ENCODE peak calls at places on chromosomes 7 and 10, in seven cellular contexts. U, R, S, B, Y, K and P are unnamed samples.

GRCh38 chr7:98242934-98243333 is 9.1 kb downstream of the TECPR1 start:
- DNase-seq in U (no peak), B (no peak), S (no peak), R (no peak), Y (no peak), K (no peak), P (no peak)

GRCh38 chr10:33981301-33981700 is 646.8 kb upstream of the NRP1 start:
- DNase-seq in Y (no peak), K (no peak), S (no peak), B (no peak), R (no peak), U (no peak), P (no peak)

GRCh38 chr10:101091546-101092290 is 29.9 kb downstream of the KAZALD1 start:
- DNase-seq in S (no peak), K (no peak), R (no peak), Y (no peak), B (no peak), U (no peak), P (no peak)

GRCh38 chr7:116249969-116250553 is 39.7 kb downstream of the TES start:
- DNase-seq in S (no peak), U (no peak), K (no peak), B (no peak), Y (no peak), R (no peak), P (no peak)

GRCh38 chr7:99036531-99037175 is 107.3 kb downstream of the SMURF1 start:
- DNase-seq in S (peak; percentile 17), R (no peak), K (no peak), Y (no peak), U (no peak), B (no peak), P (peak; percentile 61)

GRCh38 chr7:37442268-37442667 is 6.4 kb downstream of the ELMO1 start:
- DNase-seq in Y (no peak), S (no peak), U (no peak), B (no peak), K (no peak), R (no peak), P (no peak)

GRCh38 chr10:22648547-22648961 is 65.8 kb downstream of the PIP4K2A start:
- DNase-seq in U (no peak), B (no peak), K (no peak), R (no peak), Y (no peak), S (no peak), P (no peak)

GRCh38 chr10:44386546-44387052 is 1.7 kb upstream of the CXCL12 start:
- DNase-seq in B (peak; percentile 77), U (no peak), S (peak; percentile 77), Y (peak; percentile 71), R (no peak), K (no peak), P (peak; percentile 71)

GRCh38 chr7:150947761-150948680 is 30.1 kb downstream of the KCNH2 start:
- DNase-seq in U (no peak), Y (peak; percentile 43), R (no peak), K (peak; percentile 24), S (no peak), B (no peak), P (peak; percentile 55)

GRCh38 chr7:34747176-34747781 is 89.3 kb downstream of the NPSR1 start:
- DNase-seq in R (no peak), B (no peak), U (no peak), S (no peak), K (no peak), Y (no peak), P (no peak)

GRCh38 chr7:66847879-66848810 is 72.9 kb upstream of the TMEM248 start:
- DNase-seq in U (no peak), B (no peak), S (no peak), Y (no peak), R (no peak), K (no peak), P (no peak)

GRCh38 chr10:119139464-119140067 is 25.9 kb downstream of the SFXN4 start:
- DNase-seq in K (peak; percentile 52), Y (no peak), B (no peak), R (peak; percentile 8), U (peak; percentile 14), S (peak; percentile 11), P (peak; percentile 44)

GRCh38 chr10:27819781-27820531 is 74.3 kb upstream of the MKX start:
- DNase-seq in K (no peak), B (peak; percentile 49), S (no peak), Y (no peak), R (no peak), U (no peak), P (no peak)

GRCh38 chr10:99235469-99235871 is at the start of gene HPSE2:
- DNase-seq in B (no peak), Y (no peak), R (no peak), U (no peak), S (no peak), K (no peak), P (no peak)

GRCh38 chr7:98360221-98361124 is 40.4 kb downstream of the BAIAP2L1 start:
- DNase-seq in B (no peak), U (no peak), K (peak; percentile 73), S (no peak), R (no peak), Y (no peak), P (no peak)

GRCh38 chr10:48541144-48541795 is 63.6 kb downstream of the ARHGAP22 start:
- DNase-seq in U (no peak), K (no peak), B (no peak), Y (no peak), R (no peak), S (no peak), P (no peak)

GRCh38 chr10:29681700-29682444 is 47.1 kb upstream of the SVIL start:
- DNase-seq in B (no peak), S (no peak), U (peak; percentile 51), K (peak; percentile 79), Y (no peak), R (peak; percentile 57), P (no peak)

GRCh38 chr7:1141651-1142050 is 18.3 kb downstream of the ZFAND2A start:
- DNase-seq in U (no peak), Y (no peak), S (no peak), R (no peak), K (no peak), B (no peak), P (no peak)

GRCh38 chr7:1149351-1149794 is 10.6 kb downstream of the ZFAND2A start:
- DNase-seq in U (no peak), R (no peak), S (no peak), K (peak; percentile 27), B (no peak), Y (no peak), P (no peak)

GRCh38 chr7:1140481-1141104 is 19.4 kb downstream of the ZFAND2A start:
- DNase-seq in B (no peak), U (no peak), R (no peak), Y (no peak), K (no peak), S (no peak), P (no peak)

GRCh38 chr7:1142051-1142635 is 17.9 kb downstream of the ZFAND2A start:
- DNase-seq in B (no peak), U (no peak), S (no peak), R (no peak), Y (no peak), K (no peak), P (no peak)

GRCh38 chr7:1144269-1144771 is 15.7 kb downstream of the ZFAND2A start:
- DNase-seq in Y (peak; percentile 82), R (no peak), K (peak; percentile 49), U (no peak), S (no peak), B (peak; percentile 57), P (peak; percentile 66)
- H3K4me3 ChIP-seq in Y (no peak overlapping the region), R (no peak overlapping the region), K (no peak overlapping the region), U (no peak overlapping the region), S (no peak overlapping the region), B (no peak overlapping the region), P (no peak overlapping the region)

GRCh38 chr10:114609518-114610426 is 48.3 kb downstream of the ABLIM1 start:
- DNase-seq in Y (no peak), K (no peak), U (no peak), B (no peak), S (no peak), R (no peak), P (no peak)
- H3K4me1 ChIP-seq in Y (peaks cover 8% of the 10 kb centered on the region), K (peaks cover 28% of the 10 kb centered on the region), U (no peaks in the 10 kb centered on the region), B (peaks cover 71% of the 10 kb centered on the region), S (peaks cover 3% of the 10 kb centered on the region), R (no peaks in the 10 kb centered on the region), P (peaks cover under 1% of the 10 kb centered on the region)

DNA sequence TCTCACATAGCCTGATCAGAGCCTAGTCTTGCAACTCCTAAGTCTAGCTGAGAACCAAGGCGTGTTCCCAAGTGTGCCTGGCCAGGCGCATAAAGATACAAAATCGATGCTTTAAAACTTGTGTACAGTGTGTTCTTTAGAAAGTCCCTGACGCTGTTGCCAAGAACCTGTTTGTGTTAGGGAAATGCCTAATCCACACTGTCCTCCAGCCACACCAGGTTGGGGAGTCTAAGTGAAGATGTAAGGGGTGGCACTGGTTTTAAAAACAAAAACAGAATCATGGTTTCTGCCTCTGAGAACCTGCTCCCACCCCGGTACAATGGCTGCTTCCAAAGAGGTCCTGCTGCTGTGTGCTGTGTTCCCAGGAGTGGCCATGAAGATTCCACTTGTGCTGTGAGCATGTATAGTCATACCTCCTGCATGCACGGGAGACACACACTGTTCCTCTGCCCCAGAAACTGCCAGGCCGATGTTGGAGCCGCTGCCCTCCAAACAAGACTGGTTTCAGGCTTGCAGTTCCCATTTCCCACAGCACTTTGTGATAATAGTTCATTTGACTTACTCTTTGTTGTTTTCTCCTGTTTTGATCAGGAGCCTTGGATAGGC is 88.5 kb downstream of the CCNY start:
- DNase-seq in Y (no peak), B (no peak), R (no peak), K (no peak), S (no peak), U (no peak), P (peak; percentile 58)
- H3K4me3 ChIP-seq in Y (no peak overlapping the region), B (no peak overlapping the region), R (no peak overlapping the region), K (no peak overlapping the region), S (no peak overlapping the region), U (no peak overlapping the region), P (no peak overlapping the region)

GRCh38 chr7:133009426-133009825 is 72.5 kb downstream of the CHCHD3 start:
- DNase-seq in K (no peak), Y (no peak), S (no peak), U (no peak), B (no peak), R (no peak), P (no peak)
- H3K4me1 ChIP-seq in K (no peaks in the 10 kb centered on the region), Y (no peaks in the 10 kb centered on the region), S (no peaks in the 10 kb centered on the region), U (no peaks in the 10 kb centered on the region), B (no peaks in the 10 kb centered on the region), R (no peaks in the 10 kb centered on the region), P (no peaks in the 10 kb centered on the region)

DNA sequence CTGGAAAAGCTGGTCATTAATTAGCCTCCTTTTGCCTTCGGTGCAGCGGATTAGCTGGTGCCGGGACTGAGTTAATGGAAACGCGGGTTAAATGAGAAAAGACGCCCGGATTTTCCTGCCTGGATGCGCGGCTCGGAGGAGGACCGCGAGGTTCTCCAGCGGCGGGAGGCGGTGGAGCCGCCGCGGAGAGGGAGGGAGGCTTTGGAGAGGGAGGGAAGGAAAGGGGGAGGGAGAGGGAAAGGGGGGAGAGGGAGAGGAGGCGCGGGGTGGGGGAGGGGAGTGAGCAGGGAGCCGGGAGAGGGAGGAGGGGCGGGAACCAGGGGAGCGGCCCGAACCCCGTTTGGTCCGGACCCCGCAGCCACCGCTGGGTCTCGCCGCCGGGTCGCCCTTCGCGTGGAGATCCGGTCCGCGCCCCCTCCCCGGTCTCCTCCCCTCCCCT is 347.4 kb downstream of the DNAJB6 start:
- DNase-seq in B (no peak), S (peak; percentile 90), Y (no peak), U (no peak), R (no peak), K (no peak), P (peak; percentile 17)
- H3K4me3 ChIP-seq in B (no peak overlapping the region), S (peak overlapping the region; percentile 98), Y (no peak overlapping the region), U (no peak overlapping the region), R (no peak overlapping the region), K (no peak overlapping the region), P (peak overlapping the region; percentile 32)